ENCODE peak calls at places on chromosome 4, in eight cellular contexts. P, U, J, D, I, E, Z and H are unnamed samples.

GRCh38 chr4:184994623-184995010 is 23.7 kb upstream of the HELT start:
- DNase-seq in P (no peak), U (no peak), J (no peak), D (no peak), I (no peak), E (no peak), Z (no peak), H (no peak)

GRCh38 chr4:99028187-99028586 is 32.7 kb downstream of the METAP1 start:
- DNase-seq in P (no peak), U (no peak), J (no peak), D (peak), I (no peak), E (no peak), Z (peak), H (no peak)

GRCh38 chr4:76023381-76023780 is at the start of gene CXCL10:
- DNase-seq in P (no peak), U (no peak), J (no peak), D (peak), I (no peak), E (no peak), Z (no peak), H (no peak)

GRCh38 chr4:152415980-152416379 is 119.9 kb downstream of the FBXW7 start:
- DNase-seq in P (no peak), U (no peak), J (no peak), D (peak), I (no peak), E (no peak), Z (peak), H (no peak)

GRCh38 chr4:172871381-172871780 is 297.2 kb upstream of the GALNT7 start:
- DNase-seq in P (no peak), U (no peak), J (no peak), D (no peak), I (no peak), E (no peak), Z (no peak), H (no peak)

GRCh38 chr4:124499266-124499665 is 213.3 kb downstream of the ANKRD50 start:
- DNase-seq in P (no peak), U (no peak), J (no peak), D (no peak), I (no peak), E (peak), Z (no peak), H (no peak)

GRCh38 chr4:13441506-13441905 is 42.6 kb downstream of the RAB28 start:
- DNase-seq in P (no peak), U (no peak), J (no peak), D (no peak), I (no peak), E (no peak), Z (no peak), H (no peak)

GRCh38 chr4:3530663-3531254 is 1.5 kb downstream of the LRPAP1 start:
- DNase-seq in P (no peak), U (no peak), J (no peak), D (no peak), I (no peak), E (peak), Z (no peak), H (no peak)

GRCh38 chr4:184066584-184067300 is 150.9 kb downstream of the ENPP6 start:
- DNase-seq in P (no peak), U (no peak), J (no peak), D (no peak), I (no peak), E (no peak), Z (no peak), H (no peak)

GRCh38 chr4:183396187-183396738 is 48.2 kb upstream of the CDKN2AIP start:
- DNase-seq in P (no peak), U (no peak), J (no peak), D (peak), I (no peak), E (no peak), Z (no peak), H (no peak)